ENCODE peak calls at places on chromosomes 1 and 21, in six cellular contexts. One of them, this sample, is unnamed.

GRCh38 chr1:153531638-153532037 is 4.2 kb downstream of the S100A6 start:
- DNase-seq in K562: no peak
- DNase-seq in Peyer's patch: no peak
- DNase-seq in heart right ventricle: no peak
- DNase-seq in CD8-positive, alpha-beta T cell: no peak
- DNase-seq in AG04450: no peak
- DNase-seq in this sample: no peak

GRCh38 chr1:2235300-2235998 is 7.3 kb downstream of the SKI start:
- DNase-seq in K562: no peak
- DNase-seq in Peyer's patch: no peak
- DNase-seq in heart right ventricle: no peak
- DNase-seq in CD8-positive, alpha-beta T cell: no peak
- DNase-seq in AG04450: no peak
- DNase-seq in this sample: no peak

GRCh38 chr1:172406968-172407367 is 13.5 kb upstream of the C1orf105 start:
- DNase-seq in K562: no peak
- DNase-seq in CD8-positive, alpha-beta T cell: no peak
- DNase-seq in Peyer's patch: no peak
- DNase-seq in AG04450: no peak
- DNase-seq in heart right ventricle: no peak
- DNase-seq in this sample: no peak

GRCh38 chr1:8040586-8040985 is 14.5 kb upstream of the ERRFI1 start:
- DNase-seq in AG04450: peak; percentile 95
- DNase-seq in K562: peak; percentile 33
- DNase-seq in heart right ventricle: peak; percentile 23
- DNase-seq in Peyer's patch: peak; percentile 86
- DNase-seq in CD8-positive, alpha-beta T cell: no peak
- DNase-seq in this sample: no peak

GRCh38 chr21:38166214-38166547 is 90.6 kb upstream of the KCNJ15 start:
- DNase-seq in Peyer's patch: no peak
- DNase-seq in CD8-positive, alpha-beta T cell: no peak
- DNase-seq in AG04450: no peak
- DNase-seq in K562: no peak
- DNase-seq in heart right ventricle: no peak
- DNase-seq in this sample: no peak

GRCh38 chr1:228048120-228048519 is 34.4 kb upstream of the ARF1 start:
- DNase-seq in heart right ventricle: no peak
- DNase-seq in Peyer's patch: peak; percentile 31
- DNase-seq in AG04450: no peak
- DNase-seq in K562: no peak
- DNase-seq in CD8-positive, alpha-beta T cell: peak; percentile 40
- DNase-seq in this sample: no peak

GRCh38 chr1:245715970-245716369 is 561.2 kb downstream of the KIF26B start:
- DNase-seq in CD8-positive, alpha-beta T cell: no peak
- DNase-seq in K562: no peak
- DNase-seq in heart right ventricle: no peak
- DNase-seq in AG04450: peak; percentile 48
- DNase-seq in Peyer's patch: no peak
- DNase-seq in this sample: no peak

GRCh38 chr1:116824631-116825399 is 70.6 kb downstream of the CD2 start:
- DNase-seq in heart right ventricle: no peak
- DNase-seq in K562: peak; percentile 46
- DNase-seq in AG04450: no peak
- DNase-seq in CD8-positive, alpha-beta T cell: no peak
- DNase-seq in Peyer's patch: no peak
- DNase-seq in this sample: no peak

GRCh38 chr1:84996846-84997666 is at the start of gene MCOLN2:
- DNase-seq in AG04450: no peak
- DNase-seq in Peyer's patch: peak; percentile 70
- DNase-seq in K562: peak; percentile 7
- DNase-seq in CD8-positive, alpha-beta T cell: peak; percentile 69
- DNase-seq in heart right ventricle: peak; percentile 27
- DNase-seq in this sample: no peak

GRCh38 chr1:32709075-32709474 is 6.5 kb upstream of the SYNC start:
- DNase-seq in K562: no peak
- DNase-seq in heart right ventricle: no peak
- DNase-seq in AG04450: no peak
- DNase-seq in CD8-positive, alpha-beta T cell: no peak
- DNase-seq in Peyer's patch: no peak
- DNase-seq in this sample: no peak

GRCh38 chr1:165674599-165674998 is 23.8 kb downstream of the ALDH9A1 start:
- DNase-seq in AG04450: no peak
- DNase-seq in heart right ventricle: no peak
- DNase-seq in CD8-positive, alpha-beta T cell: no peak
- DNase-seq in K562: no peak
- DNase-seq in Peyer's patch: no peak
- DNase-seq in this sample: no peak

GRCh38 chr1:44594871-44595735 is 79.2 kb downstream of the TMEM53 start:
- DNase-seq in CD8-positive, alpha-beta T cell: peak; percentile 85
- DNase-seq in Peyer's patch: peak; percentile 89
- DNase-seq in AG04450: no peak
- DNase-seq in K562: peak; percentile 84
- DNase-seq in heart right ventricle: peak; percentile 88
- DNase-seq in this sample: peak; percentile 15

GRCh38 chr1:197604327-197604726 is 171.0 kb downstream of the DENND1B start:
- DNase-seq in heart right ventricle: no peak
- DNase-seq in Peyer's patch: no peak
- DNase-seq in AG04450: no peak
- DNase-seq in CD8-positive, alpha-beta T cell: no peak
- DNase-seq in K562: no peak
- DNase-seq in this sample: no peak

GRCh38 chr1:68116643-68117235 is 66.3 kb upstream of the DIRAS3 start:
- DNase-seq in Peyer's patch: peak; percentile 87
- DNase-seq in heart right ventricle: no peak
- DNase-seq in K562: peak; percentile 66
- DNase-seq in CD8-positive, alpha-beta T cell: peak; percentile 55
- DNase-seq in AG04450: no peak
- DNase-seq in this sample: no peak

GRCh38 chr1:12428334-12428733 is 189.7 kb downstream of the DHRS3 start:
- DNase-seq in CD8-positive, alpha-beta T cell: no peak
- DNase-seq in Peyer's patch: no peak
- DNase-seq in heart right ventricle: no peak
- DNase-seq in AG04450: no peak
- DNase-seq in K562: no peak
- DNase-seq in this sample: no peak

GRCh38 chr1:65002508-65003315 is 36.4 kb upstream of the JAK1 start:
- DNase-seq in K562: no peak
- DNase-seq in heart right ventricle: peak; percentile 81
- DNase-seq in Peyer's patch: peak; percentile 84
- DNase-seq in CD8-positive, alpha-beta T cell: peak; percentile 79
- DNase-seq in AG04450: peak; percentile 32
- DNase-seq in this sample: peak; percentile 71

GRCh38 chr21:42092805-42093590 is 21.9 kb downstream of the UMODL1 start:
- DNase-seq in heart right ventricle: no peak
- DNase-seq in AG04450: no peak
- DNase-seq in CD8-positive, alpha-beta T cell: no peak
- DNase-seq in K562: no peak
- DNase-seq in Peyer's patch: no peak
- DNase-seq in this sample: no peak

GRCh38 chr1:10646347-10646861 is 150.0 kb downstream of the CASZ1 start:
- DNase-seq in K562: peak; percentile 72
- DNase-seq in CD8-positive, alpha-beta T cell: no peak
- DNase-seq in heart right ventricle: peak; percentile 69
- DNase-seq in AG04450: peak; percentile 20
- DNase-seq in Peyer's patch: peak; percentile 55
- DNase-seq in this sample: no peak

GRCh38 chr1:55062801-55063561 is 23.6 kb downstream of the PCSK9 start:
- DNase-seq in AG04450: no peak
- DNase-seq in CD8-positive, alpha-beta T cell: no peak
- DNase-seq in Peyer's patch: no peak
- DNase-seq in heart right ventricle: no peak
- DNase-seq in K562: no peak
- DNase-seq in this sample: no peak

GRCh38 chr1:160115545-160116276 is at the start of gene ATP1A2:
- DNase-seq in CD8-positive, alpha-beta T cell: no peak
- DNase-seq in K562: no peak
- DNase-seq in heart right ventricle: peak; percentile 60
- DNase-seq in Peyer's patch: no peak
- DNase-seq in AG04450: no peak
- DNase-seq in this sample: no peak

GRCh38 chr1:50275564-50275963 is 147.7 kb downstream of the DMRTA2 start:
- DNase-seq in CD8-positive, alpha-beta T cell: no peak
- DNase-seq in AG04450: no peak
- DNase-seq in Peyer's patch: no peak
- DNase-seq in K562: no peak
- DNase-seq in heart right ventricle: no peak
- DNase-seq in this sample: no peak

GRCh38 chr21:35614412-35614901 is 445.9 kb downstream of the SETD4 start:
- DNase-seq in heart right ventricle: no peak
- DNase-seq in AG04450: no peak
- DNase-seq in K562: peak; percentile 61
- DNase-seq in Peyer's patch: no peak
- DNase-seq in CD8-positive, alpha-beta T cell: no peak
- DNase-seq in this sample: no peak

GRCh38 chr1:78834201-78834741 is 172.3 kb downstream of the ADGRL4 start:
- DNase-seq in heart right ventricle: no peak
- DNase-seq in Peyer's patch: no peak
- DNase-seq in AG04450: no peak
- DNase-seq in CD8-positive, alpha-beta T cell: no peak
- DNase-seq in K562: no peak
- DNase-seq in this sample: no peak

GRCh38 chr1:99717005-99717404 is 49.4 kb downstream of the FRRS1 start:
- DNase-seq in CD8-positive, alpha-beta T cell: no peak
- DNase-seq in Peyer's patch: no peak
- DNase-seq in AG04450: no peak
- DNase-seq in K562: peak; percentile 57
- DNase-seq in heart right ventricle: no peak
- DNase-seq in this sample: no peak

GRCh38 chr1:182301026-182301436 is 90.6 kb downstream of the GLUL start:
- DNase-seq in heart right ventricle: no peak
- DNase-seq in AG04450: no peak
- DNase-seq in K562: no peak
- DNase-seq in Peyer's patch: no peak
- DNase-seq in CD8-positive, alpha-beta T cell: no peak
- DNase-seq in this sample: peak; percentile 39

GRCh38 chr1:94324168-94324544 is 86.8 kb upstream of the ARHGAP29 start:
- DNase-seq in heart right ventricle: no peak
- DNase-seq in CD8-positive, alpha-beta T cell: no peak
- DNase-seq in AG04450: no peak
- DNase-seq in K562: no peak
- DNase-seq in Peyer's patch: no peak
- DNase-seq in this sample: no peak

GRCh38 chr1:164673584-164674214 is 114.7 kb downstream of the PBX1 start:
- DNase-seq in CD8-positive, alpha-beta T cell: no peak
- DNase-seq in heart right ventricle: no peak
- DNase-seq in K562: peak; percentile 68
- DNase-seq in AG04450: no peak
- DNase-seq in Peyer's patch: no peak
- DNase-seq in this sample: no peak

GRCh38 chr1:51861669-51862068 is 16.9 kb downstream of the NRDC start:
- DNase-seq in AG04450: no peak
- DNase-seq in heart right ventricle: no peak
- DNase-seq in CD8-positive, alpha-beta T cell: no peak
- DNase-seq in Peyer's patch: no peak
- DNase-seq in K562: no peak
- DNase-seq in this sample: no peak

GRCh38 chr1:51867479-51868232 is 10.9 kb downstream of the NRDC start:
- DNase-seq in Peyer's patch: no peak
- DNase-seq in CD8-positive, alpha-beta T cell: no peak
- DNase-seq in K562: no peak
- DNase-seq in heart right ventricle: no peak
- DNase-seq in AG04450: no peak
- DNase-seq in this sample: no peak

GRCh38 chr1:51859333-51859732 is 19.2 kb downstream of the NRDC start:
- DNase-seq in CD8-positive, alpha-beta T cell: no peak
- DNase-seq in heart right ventricle: no peak
- DNase-seq in AG04450: no peak
- DNase-seq in K562: no peak
- DNase-seq in Peyer's patch: no peak
- DNase-seq in this sample: no peak

GRCh38 chr1:51859737-51860136 is 18.8 kb downstream of the NRDC start:
- DNase-seq in Peyer's patch: no peak
- DNase-seq in K562: no peak
- DNase-seq in CD8-positive, alpha-beta T cell: no peak
- DNase-seq in AG04450: no peak
- DNase-seq in heart right ventricle: no peak
- DNase-seq in this sample: no peak

DNA sequence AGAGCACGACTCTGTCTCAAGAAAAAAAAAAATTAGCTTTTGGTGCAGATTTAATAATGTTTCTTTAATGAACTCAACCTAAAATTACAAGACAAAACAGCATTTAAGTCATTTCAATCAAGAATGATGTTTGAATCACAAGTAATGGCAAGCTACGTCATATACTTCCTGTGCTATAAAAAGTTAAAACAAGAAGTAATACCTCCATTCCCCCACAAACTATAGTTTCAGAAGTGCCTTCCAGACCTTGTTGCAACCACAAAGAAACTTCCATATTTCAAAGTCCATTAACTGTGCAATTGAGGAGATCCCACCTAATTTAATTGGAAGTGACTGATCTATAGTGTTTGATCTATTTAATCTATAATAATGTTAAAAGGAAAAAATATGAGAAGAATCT is 15.1 kb downstream of the NRDC start:
- DNase-seq in CD8-positive, alpha-beta T cell: no peak
- DNase-seq in Peyer's patch: no peak
- DNase-seq in K562: no peak
- DNase-seq in heart right ventricle: no peak
- DNase-seq in AG04450: no peak
- DNase-seq in this sample: no peak
- H3K27ac ChIP-seq in CD8-positive, alpha-beta T cell: no peak overlapping the region
- H3K27ac ChIP-seq in Peyer's patch: no peak overlapping the region
- H3K27ac ChIP-seq in K562: no peak overlapping the region
- H3K27ac ChIP-seq in heart right ventricle: no peak overlapping the region
- H3K27ac ChIP-seq in AG04450: no peak overlapping the region
- H3K27ac ChIP-seq in this sample: no peak overlapping the region

GRCh38 chr1:183869230-183869629 is 64.3 kb downstream of the RGL1 start:
- DNase-seq in Peyer's patch: no peak
- DNase-seq in AG04450: no peak
- DNase-seq in heart right ventricle: no peak
- DNase-seq in CD8-positive, alpha-beta T cell: no peak
- DNase-seq in K562: no peak
- DNase-seq in this sample: no peak
- H3K27ac ChIP-seq in Peyer's patch: no peak overlapping the region
- H3K27ac ChIP-seq in AG04450: no peak overlapping the region
- H3K27ac ChIP-seq in heart right ventricle: peak overlapping the region; percentile 88
- H3K27ac ChIP-seq in CD8-positive, alpha-beta T cell: no peak overlapping the region
- H3K27ac ChIP-seq in K562: no peak overlapping the region
- H3K27ac ChIP-seq in this sample: peak overlapping the region; percentile 87

DNA sequence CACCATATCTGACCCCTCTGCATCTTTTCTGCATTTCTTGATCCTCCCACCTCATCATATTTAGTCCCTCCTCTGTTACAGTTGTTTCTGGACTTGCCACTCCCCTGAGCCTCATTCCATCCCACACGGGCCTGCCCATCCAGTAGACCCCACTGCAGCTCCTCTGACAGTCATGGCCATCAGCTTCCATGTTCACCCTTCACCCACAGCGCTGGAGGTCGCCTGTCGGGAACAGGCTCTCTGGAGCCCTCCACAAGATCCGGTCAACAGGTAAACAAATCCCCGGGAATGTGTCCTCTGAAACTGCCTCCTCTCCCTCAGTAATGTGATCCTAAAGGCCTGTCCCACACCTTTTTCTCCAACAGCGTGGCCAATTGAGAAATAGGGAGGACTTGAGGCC is 31.3 kb downstream of the SYF2 start:
- DNase-seq in heart right ventricle: no peak
- DNase-seq in Peyer's patch: no peak
- DNase-seq in K562: no peak
- DNase-seq in CD8-positive, alpha-beta T cell: no peak
- DNase-seq in AG04450: no peak
- DNase-seq in this sample: no peak
- H3K27ac ChIP-seq in heart right ventricle: no peak overlapping the region
- H3K27ac ChIP-seq in Peyer's patch: no peak overlapping the region
- H3K27ac ChIP-seq in K562: no peak overlapping the region
- H3K27ac ChIP-seq in CD8-positive, alpha-beta T cell: no peak overlapping the region
- H3K27ac ChIP-seq in AG04450: no peak overlapping the region
- H3K27ac ChIP-seq in this sample: no peak overlapping the region

GRCh38 chr1:51616903-51617708 is at the start of gene OSBPL9:
- DNase-seq in heart right ventricle: peak; percentile 87
- DNase-seq in AG04450: peak; percentile 79
- DNase-seq in K562: peak; percentile 96
- DNase-seq in Peyer's patch: peak; percentile 96
- DNase-seq in CD8-positive, alpha-beta T cell: peak; percentile 91
- DNase-seq in this sample: peak; percentile 8
- H3K27ac ChIP-seq in heart right ventricle: peak within 1 kb of the TSS; percentile 94
- H3K27ac ChIP-seq in AG04450: peak within 1 kb of the TSS; percentile 79
- H3K27ac ChIP-seq in K562: peak within 1 kb of the TSS; percentile 94
- H3K27ac ChIP-seq in Peyer's patch: peak within 1 kb of the TSS; percentile 81
- H3K27ac ChIP-seq in CD8-positive, alpha-beta T cell: peak within 1 kb of the TSS; percentile 84
- H3K27ac ChIP-seq in this sample: peak within 1 kb of the TSS; percentile 74

This sample was measured in caudate nucleus.